ENCODE peak calls at places on chromosomes 7 and 10, in four cellular contexts. D is WTC11, C is HepG2, O is K562. S is an unnamed sample.

GRCh38 chr7:835491-836401 is 3.5 kb downstream of the SUN1 start:
- DNase-seq in D (no peak), C (no peak), O (no peak), S (no peak)

GRCh38 chr7:24702674-24703235 is 54.5 kb downstream of the GSDME start:
- DNase-seq in D (no peak), C (no peak), O (no peak), S (no peak)

GRCh38 chr10:102473445-102474331 is 22.3 kb upstream of the C10orf95 start:
- DNase-seq in D (no peak), C (no peak), O (no peak), S (no peak)

GRCh38 chr7:134042307-134042706 is 84.8 kb upstream of the LRGUK start:
- DNase-seq in D (no peak), C (no peak), O (no peak), S (peak)

GRCh38 chr7:129825554-129826267 is 127.0 kb downstream of the UBE2H start:
- DNase-seq in D (peak), C (peak), O (peak), S (peak)

GRCh38 chr7:18241543-18242231 is 214.0 kb upstream of the PRPS1L1 start:
- DNase-seq in D (no peak), C (no peak), O (no peak), S (no peak)

GRCh38 chr10:79320785-79321493 is 26.3 kb upstream of the PPIF start:
- DNase-seq in D (no peak), C (no peak), O (no peak), S (no peak)

GRCh38 chr7:129169171-129169643 is 19.2 kb upstream of the SMO start:
- DNase-seq in D (peak), C (no peak), O (peak), S (no peak)

GRCh38 chr10:32417906-32418547 is 27.9 kb upstream of the CCDC7 start:
- DNase-seq in D (no peak), C (no peak), O (no peak), S (no peak)

GRCh38 chr7:128427289-128427891 is 17.6 kb upstream of the IMPDH1 start:
- DNase-seq in D (no peak), C (peak), O (peak), S (peak)

GRCh38 chr7:115099906-115100305 is 178.0 kb downstream of the MDFIC start:
- DNase-seq in D (no peak), C (peak), O (no peak), S (no peak)

GRCh38 chr7:40199076-40199802 is 64.4 kb downstream of the SUGCT start:
- DNase-seq in D (no peak), C (no peak), O (no peak), S (peak)

GRCh38 chr7:40560672-40561071 is 425.9 kb downstream of the SUGCT start:
- DNase-seq in D (no peak), C (no peak), O (no peak), S (no peak)

GRCh38 chr7:139431459-139431858 is 52.0 kb downstream of the KLRG2 start:
- DNase-seq in D (no peak), C (no peak), O (no peak), S (no peak)

GRCh38 chr10:8633909-8634308 is 579.4 kb downstream of the GATA3 start:
- DNase-seq in D (no peak), C (no peak), O (no peak), S (no peak)

GRCh38 chr10:29811751-29812427 is 177.1 kb upstream of the SVIL start:
- DNase-seq in D (no peak), C (no peak), O (no peak), S (peak)

GRCh38 chr7:131921016-131921415 is 364.6 kb upstream of the PODXL start:
- DNase-seq in D (no peak), C (no peak), O (no peak), S (no peak)

GRCh38 chr10:44569193-44570091 is 184.5 kb upstream of the CXCL12 start:
- DNase-seq in D (no peak), C (no peak), O (no peak), S (no peak)

DNA sequence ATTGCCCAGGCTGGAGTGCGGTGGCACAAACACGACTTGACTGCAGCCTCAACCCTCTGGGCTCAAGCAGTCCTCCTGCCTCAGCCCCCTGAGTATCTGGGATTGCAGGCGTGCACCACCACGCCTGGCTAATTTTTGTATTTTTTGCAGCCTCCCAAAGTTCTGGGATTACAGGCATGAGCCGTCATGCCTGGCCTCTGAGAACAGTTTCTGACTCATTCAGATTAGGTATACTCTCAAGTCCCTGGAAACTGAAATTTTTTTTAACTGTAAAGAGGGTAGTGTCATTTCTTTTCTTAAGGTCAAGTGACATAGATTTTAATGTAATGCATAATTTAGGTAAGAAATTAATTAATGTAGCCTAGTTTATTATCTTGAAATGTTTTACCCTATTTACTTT is 104.7 kb downstream of the SEPTIN7 start:
- DNase-seq in D (no peak), C (no peak), O (no peak), S (no peak)
- TF ChIP-seq FOXJ3 in D (no peak), C (no peak), O (no peak), S (no peak)

GRCh38 chr7:16739863-16740622 is 13.5 kb upstream of the TSPAN13 start:
- DNase-seq in D (no peak), C (no peak), O (peak), S (no peak)
- TF ChIP-seq FOXJ3 in D (no peak), C (no peak), O (no peak), S (no peak)

GRCh38 chr10:82377608-82378007 is 502.6 kb downstream of the NRG3 start:
- DNase-seq in D (peak), C (no peak), O (no peak), S (no peak)
- TF ChIP-seq FOXJ3 in D (no peak), C (no peak), O (no peak), S (no peak)

GRCh38 chr10:132891994-132892393 is 50.4 kb downstream of the CFAP46 start:
- DNase-seq in D (no peak), C (no peak), O (no peak), S (no peak)
- TF ChIP-seq FOXJ3 in D (no peak), C (no peak), O (no peak), S (no peak)